ENCODE peak calls at places on chromosomes 1 and 21, in seven cellular contexts. One of them, this sample, is unnamed.

GRCh38 chr1:43348809-43349593 is 9.8 kb upstream of the CDC20 start:
- DNase-seq in thoracic aorta: peak
- DNase-seq in cardiac fibroblast: peak
- DNase-seq in psoas muscle: peak
- DNase-seq in HFF-Myc: no peak
- DNase-seq in body of pancreas: peak
- DNase-seq in CD8-positive, alpha-beta T cell: peak
- DNase-seq in this sample: peak

GRCh38 chr1:71047635-71048607 is at the start of gene PTGER3:
- DNase-seq in thoracic aorta: peak
- DNase-seq in cardiac fibroblast: no peak
- DNase-seq in psoas muscle: peak
- DNase-seq in HFF-Myc: no peak
- DNase-seq in body of pancreas: peak
- DNase-seq in CD8-positive, alpha-beta T cell: no peak
- DNase-seq in this sample: peak

GRCh38 chr1:25099343-25099951 is 132.9 kb downstream of the SYF2 start:
- DNase-seq in thoracic aorta: no peak
- DNase-seq in cardiac fibroblast: no peak
- DNase-seq in psoas muscle: no peak
- DNase-seq in HFF-Myc: no peak
- DNase-seq in body of pancreas: no peak
- DNase-seq in CD8-positive, alpha-beta T cell: peak
- DNase-seq in this sample: no peak

GRCh38 chr1:2091611-2092604 is 41.7 kb downstream of the PRKCZ start:
- DNase-seq in thoracic aorta: no peak
- DNase-seq in cardiac fibroblast: peak
- DNase-seq in psoas muscle: no peak
- DNase-seq in HFF-Myc: no peak
- DNase-seq in body of pancreas: peak
- DNase-seq in CD8-positive, alpha-beta T cell: no peak
- DNase-seq in this sample: no peak

GRCh38 chr1:94235189-94236020 is 2.0 kb downstream of the ARHGAP29 start:
- DNase-seq in thoracic aorta: no peak
- DNase-seq in cardiac fibroblast: peak
- DNase-seq in psoas muscle: no peak
- DNase-seq in HFF-Myc: no peak
- DNase-seq in body of pancreas: no peak
- DNase-seq in CD8-positive, alpha-beta T cell: no peak
- DNase-seq in this sample: no peak

GRCh38 chr1:180343931-180344406 is 113.9 kb downstream of the LHX4 start:
- DNase-seq in thoracic aorta: no peak
- DNase-seq in cardiac fibroblast: peak
- DNase-seq in psoas muscle: no peak
- DNase-seq in HFF-Myc: peak
- DNase-seq in body of pancreas: peak
- DNase-seq in CD8-positive, alpha-beta T cell: no peak
- DNase-seq in this sample: no peak

GRCh38 chr1:230186003-230186863 is 119.2 kb downstream of the GALNT2 start:
- DNase-seq in thoracic aorta: no peak
- DNase-seq in cardiac fibroblast: peak
- DNase-seq in psoas muscle: peak
- DNase-seq in HFF-Myc: peak
- DNase-seq in body of pancreas: peak
- DNase-seq in CD8-positive, alpha-beta T cell: no peak
- DNase-seq in this sample: no peak

GRCh38 chr1:21290546-21290944 is 282 bp upstream of the ECE1 start:
- DNase-seq in thoracic aorta: no peak
- DNase-seq in cardiac fibroblast: no peak
- DNase-seq in psoas muscle: no peak
- DNase-seq in HFF-Myc: no peak
- DNase-seq in body of pancreas: no peak
- DNase-seq in CD8-positive, alpha-beta T cell: no peak
- DNase-seq in this sample: no peak

GRCh38 chr1:222769968-222770620 is 33.1 kb downstream of the FAM177B start:
- DNase-seq in thoracic aorta: no peak
- DNase-seq in cardiac fibroblast: peak
- DNase-seq in psoas muscle: no peak
- DNase-seq in HFF-Myc: no peak
- DNase-seq in body of pancreas: no peak
- DNase-seq in CD8-positive, alpha-beta T cell: no peak
- DNase-seq in this sample: no peak

GRCh38 chr1:25643962-25644361 is 27.4 kb downstream of the MAN1C1 start:
- DNase-seq in thoracic aorta: no peak
- DNase-seq in cardiac fibroblast: no peak
- DNase-seq in psoas muscle: no peak
- DNase-seq in HFF-Myc: no peak
- DNase-seq in body of pancreas: no peak
- DNase-seq in CD8-positive, alpha-beta T cell: no peak
- DNase-seq in this sample: peak

DNA sequence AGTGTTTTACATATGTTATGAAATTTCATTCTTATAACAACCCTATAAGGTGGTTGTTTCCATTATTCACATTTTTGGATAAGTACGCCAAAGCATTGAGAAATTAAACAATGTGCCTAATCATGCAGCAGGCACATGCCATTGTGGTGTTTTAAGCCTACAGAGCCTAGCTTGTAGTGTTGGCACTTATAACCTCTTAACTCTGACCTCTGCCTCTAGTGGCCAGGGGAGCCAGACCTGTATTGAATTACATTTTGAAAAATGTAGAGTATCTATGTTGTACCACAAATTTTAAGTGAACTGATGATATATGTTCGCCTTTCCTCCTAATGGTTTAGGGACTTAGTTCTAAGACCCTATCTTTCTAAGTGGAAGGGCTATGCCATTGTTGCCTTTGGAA is 61.0 kb downstream of the KCNK2 start:
- DNase-seq in thoracic aorta: no peak
- DNase-seq in cardiac fibroblast: no peak
- DNase-seq in psoas muscle: no peak
- DNase-seq in HFF-Myc: no peak
- DNase-seq in body of pancreas: no peak
- DNase-seq in CD8-positive, alpha-beta T cell: no peak
- DNase-seq in this sample: no peak
- TF ChIP-seq CTCF in thoracic aorta: no peak
- TF ChIP-seq CTCF in cardiac fibroblast: no peak
- TF ChIP-seq CTCF in psoas muscle: no peak
- TF ChIP-seq CTCF in HFF-Myc: no peak
- TF ChIP-seq CTCF in body of pancreas: no peak
- TF ChIP-seq CTCF in CD8-positive, alpha-beta T cell: no peak
- TF ChIP-seq CTCF in this sample: no peak

GRCh38 chr21:44931137-44931500 is 8.7 kb upstream of the SLX9 start:
- DNase-seq in thoracic aorta: no peak
- DNase-seq in cardiac fibroblast: peak
- DNase-seq in psoas muscle: peak
- DNase-seq in HFF-Myc: no peak
- DNase-seq in body of pancreas: no peak
- DNase-seq in CD8-positive, alpha-beta T cell: no peak
- DNase-seq in this sample: no peak

GRCh38 chr21:44933199-44933937 is 6.5 kb upstream of the SLX9 start:
- DNase-seq in thoracic aorta: no peak
- DNase-seq in cardiac fibroblast: no peak
- DNase-seq in psoas muscle: peak
- DNase-seq in HFF-Myc: no peak
- DNase-seq in body of pancreas: no peak
- DNase-seq in CD8-positive, alpha-beta T cell: no peak
- DNase-seq in this sample: no peak

GRCh38 chr21:44930543-44930981 is 9.3 kb upstream of the SLX9 start:
- DNase-seq in thoracic aorta: no peak
- DNase-seq in cardiac fibroblast: no peak
- DNase-seq in psoas muscle: peak
- DNase-seq in HFF-Myc: no peak
- DNase-seq in body of pancreas: no peak
- DNase-seq in CD8-positive, alpha-beta T cell: peak
- DNase-seq in this sample: no peak

GRCh38 chr21:44932366-44933181 is 7.3 kb upstream of the SLX9 start:
- DNase-seq in thoracic aorta: no peak
- DNase-seq in cardiac fibroblast: no peak
- DNase-seq in psoas muscle: peak
- DNase-seq in HFF-Myc: no peak
- DNase-seq in body of pancreas: peak
- DNase-seq in CD8-positive, alpha-beta T cell: peak
- DNase-seq in this sample: no peak

GRCh38 chr21:44931501-44932365 is 8.1 kb upstream of the SLX9 start:
- DNase-seq in thoracic aorta: no peak
- DNase-seq in cardiac fibroblast: no peak
- DNase-seq in psoas muscle: peak
- DNase-seq in HFF-Myc: no peak
- DNase-seq in body of pancreas: no peak
- DNase-seq in CD8-positive, alpha-beta T cell: no peak
- DNase-seq in this sample: no peak
- H3K4me3 ChIP-seq in thoracic aorta: peak
- H3K4me3 ChIP-seq in cardiac fibroblast: peak
- H3K4me3 ChIP-seq in psoas muscle: peak
- H3K4me3 ChIP-seq in HFF-Myc: no peak
- H3K4me3 ChIP-seq in body of pancreas: no peak
- H3K4me3 ChIP-seq in CD8-positive, alpha-beta T cell: peak
- H3K4me3 ChIP-seq in this sample: peak

DNA sequence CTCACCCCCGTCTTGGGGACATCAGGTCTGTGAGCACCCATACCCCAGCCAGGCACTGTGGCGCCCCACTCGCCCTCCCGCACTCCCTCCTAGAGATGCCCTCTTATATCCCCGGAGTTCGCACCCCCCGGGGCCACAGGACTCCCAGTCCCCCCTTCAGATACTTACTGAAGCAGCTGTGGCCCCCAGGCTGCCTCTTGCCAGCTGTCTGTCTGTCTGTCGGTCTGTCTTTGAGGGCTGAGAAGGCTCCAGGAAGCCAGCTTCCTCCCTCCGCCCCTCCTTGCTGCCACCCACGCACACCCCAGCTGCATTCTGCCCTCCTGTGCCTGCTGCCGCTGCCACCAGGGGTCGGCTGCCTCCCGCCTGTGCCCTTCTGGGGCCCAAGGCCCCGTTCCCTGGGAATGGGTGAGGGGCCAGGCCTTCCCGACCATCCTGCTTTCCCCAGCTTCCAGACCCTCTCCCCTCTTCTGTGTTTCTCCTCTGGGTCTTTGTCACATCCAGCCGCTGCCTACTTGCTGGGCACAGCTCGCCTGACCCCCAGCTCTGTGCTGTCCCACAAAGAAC is at the start of gene PTPN7:
- DNase-seq in thoracic aorta: no peak
- DNase-seq in cardiac fibroblast: no peak
- DNase-seq in psoas muscle: no peak
- DNase-seq in HFF-Myc: no peak
- DNase-seq in body of pancreas: no peak
- DNase-seq in CD8-positive, alpha-beta T cell: peak
- DNase-seq in this sample: no peak
- TF ChIP-seq CTCF in thoracic aorta: no peak
- TF ChIP-seq CTCF in cardiac fibroblast: no peak
- TF ChIP-seq CTCF in psoas muscle: no peak
- TF ChIP-seq CTCF in HFF-Myc: no peak
- TF ChIP-seq CTCF in body of pancreas: no peak
- TF ChIP-seq CTCF in CD8-positive, alpha-beta T cell: peak
- TF ChIP-seq CTCF in this sample: no peak

GRCh38 chr1:33339413-33339812 is 18.5 kb upstream of the A3GALT2 start:
- DNase-seq in thoracic aorta: no peak
- DNase-seq in cardiac fibroblast: no peak
- DNase-seq in psoas muscle: peak
- DNase-seq in HFF-Myc: no peak
- DNase-seq in body of pancreas: no peak
- DNase-seq in CD8-positive, alpha-beta T cell: no peak
- DNase-seq in this sample: no peak
- H3K4me3 ChIP-seq in thoracic aorta: peak
- H3K4me3 ChIP-seq in cardiac fibroblast: peak
- H3K4me3 ChIP-seq in psoas muscle: peak
- H3K4me3 ChIP-seq in HFF-Myc: no peak
- H3K4me3 ChIP-seq in body of pancreas: no peak
- H3K4me3 ChIP-seq in CD8-positive, alpha-beta T cell: no peak
- H3K4me3 ChIP-seq in this sample: peak

This sample was measured in ascending aorta.